ENCODE peak calls at places on chromosomes 6 and 20, in eight cellular contexts. A, I, M, F, B, T, C and S are unnamed samples.

GRCh38 chr6:52603000-52603795 is 26.3 kb upstream of the TRAM2 start:
- DNase-seq in A (no peak), I (no peak), M (no peak), F (no peak), B (no peak), T (no peak), C (no peak), S (no peak)

GRCh38 chr6:56730663-56731529 is 88.2 kb upstream of the DST start:
- DNase-seq in A (no peak), I (no peak), M (no peak), F (no peak), B (peak; percentile 46), T (no peak), C (peak; percentile 52), S (no peak)

GRCh38 chr6:45920819-45921511 is 94.7 kb downstream of the CLIC5 start:
- DNase-seq in A (no peak), I (no peak), M (peak; percentile 31), F (no peak), B (no peak), T (no peak), C (no peak), S (no peak)

GRCh38 chr20:37277253-37277593 is 12.2 kb upstream of the MANBAL start:
- DNase-seq in A (no peak), I (no peak), M (no peak), F (no peak), B (no peak), T (no peak), C (no peak), S (no peak)

GRCh38 chr6:39776581-39776980 is 15.6 kb upstream of the DAAM2 start:
- DNase-seq in A (no peak), I (no peak), M (no peak), F (no peak), B (no peak), T (no peak), C (no peak), S (no peak)

GRCh38 chr20:45910670-45911485 is 1.1 kb downstream of the PLTP start:
- DNase-seq in A (peak; percentile 95), I (peak; percentile 97), M (peak; percentile 100), F (peak; percentile 97), B (peak; percentile 95), T (peak; percentile 97), C (peak; percentile 99), S (peak; percentile 99)

GRCh38 chr6:28867078-28867414 is 56.7 kb downstream of the TRIM27 start:
- DNase-seq in A (no peak), I (no peak), M (peak; percentile 55), F (no peak), B (no peak), T (no peak), C (no peak), S (no peak)

GRCh38 chr20:50580016-50580747 is 70.0 kb downstream of the PTPN1 start:
- DNase-seq in A (peak; percentile 63), I (peak; percentile 54), M (peak; percentile 69), F (peak; percentile 60), B (no peak), T (peak; percentile 34), C (no peak), S (no peak)

GRCh38 chr20:57860576-57860975 is 150.8 kb upstream of the PMEPA1 start:
- DNase-seq in A (no peak), I (no peak), M (no peak), F (no peak), B (no peak), T (no peak), C (no peak), S (no peak)

GRCh38 chr20:21515300-21516179 is 1.7 kb upstream of the NKX2-2 start:
- DNase-seq in A (no peak), I (no peak), M (no peak), F (no peak), B (no peak), T (no peak), C (no peak), S (no peak)

GRCh38 chr6:166586424-166587156 is at the start of gene RAMACL:
- DNase-seq in A (peak; percentile 72), I (no peak), M (peak; percentile 72), F (no peak), B (no peak), T (no peak), C (no peak), S (no peak)

GRCh38 chr6:131914967-131915751 is 36.0 kb downstream of the CCN2 start:
- DNase-seq in A (peak; percentile 74), I (no peak), M (peak; percentile 79), F (no peak), B (no peak), T (peak; percentile 58), C (peak; percentile 83), S (no peak)

GRCh38 chr6:117354671-117355070 is 71.1 kb downstream of the ROS1 start:
- DNase-seq in A (no peak), I (no peak), M (no peak), F (no peak), B (no peak), T (no peak), C (no peak), S (no peak)

DNA sequence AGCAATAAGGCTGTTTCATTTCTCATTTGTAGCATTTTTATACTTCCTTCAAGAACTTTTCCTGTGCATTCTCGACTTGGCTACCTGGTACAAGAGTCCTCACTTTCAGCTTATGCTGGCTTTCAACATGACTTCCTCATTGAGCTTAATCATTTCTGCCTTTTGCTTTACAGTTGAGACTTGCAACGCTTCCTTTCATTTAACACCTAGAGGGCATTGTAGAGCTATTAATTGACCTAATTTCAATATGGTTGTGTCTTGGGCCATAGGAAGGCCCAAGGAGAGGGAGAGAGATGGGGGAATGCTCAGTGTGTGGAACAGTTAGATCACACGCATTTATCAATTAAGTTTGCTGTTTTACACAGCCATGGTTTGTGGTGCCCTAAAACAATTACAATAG is 37.2 kb downstream of the SLC22A2 start:
- DNase-seq in A (no peak), I (no peak), M (no peak), F (no peak), B (no peak), T (no peak), C (no peak), S (no peak)
- TF ChIP-seq CTCF in A (no peak), I (no peak), M (no peak), F (peak; percentile 8), B (no peak), T (peak; percentile 11), C (no peak), S (no peak)

GRCh38 chr20:1922786-1923185 is 27.6 kb downstream of the SIRPA start:
- DNase-seq in A (no peak), I (no peak), M (no peak), F (no peak), B (no peak), T (no peak), C (no peak), S (no peak)

GRCh38 chr20:1928154-1928553 is 32.9 kb downstream of the SIRPA start:
- DNase-seq in A (no peak), I (no peak), M (no peak), F (no peak), B (no peak), T (no peak), C (no peak), S (no peak)

GRCh38 chr20:1926237-1926636 is 31.0 kb downstream of the SIRPA start:
- DNase-seq in A (no peak), I (no peak), M (no peak), F (no peak), B (no peak), T (no peak), C (no peak), S (no peak)

GRCh38 chr20:1927217-1927616 is 32.0 kb downstream of the SIRPA start:
- DNase-seq in A (no peak), I (no peak), M (no peak), F (no peak), B (no peak), T (no peak), C (no peak), S (no peak)

DNA sequence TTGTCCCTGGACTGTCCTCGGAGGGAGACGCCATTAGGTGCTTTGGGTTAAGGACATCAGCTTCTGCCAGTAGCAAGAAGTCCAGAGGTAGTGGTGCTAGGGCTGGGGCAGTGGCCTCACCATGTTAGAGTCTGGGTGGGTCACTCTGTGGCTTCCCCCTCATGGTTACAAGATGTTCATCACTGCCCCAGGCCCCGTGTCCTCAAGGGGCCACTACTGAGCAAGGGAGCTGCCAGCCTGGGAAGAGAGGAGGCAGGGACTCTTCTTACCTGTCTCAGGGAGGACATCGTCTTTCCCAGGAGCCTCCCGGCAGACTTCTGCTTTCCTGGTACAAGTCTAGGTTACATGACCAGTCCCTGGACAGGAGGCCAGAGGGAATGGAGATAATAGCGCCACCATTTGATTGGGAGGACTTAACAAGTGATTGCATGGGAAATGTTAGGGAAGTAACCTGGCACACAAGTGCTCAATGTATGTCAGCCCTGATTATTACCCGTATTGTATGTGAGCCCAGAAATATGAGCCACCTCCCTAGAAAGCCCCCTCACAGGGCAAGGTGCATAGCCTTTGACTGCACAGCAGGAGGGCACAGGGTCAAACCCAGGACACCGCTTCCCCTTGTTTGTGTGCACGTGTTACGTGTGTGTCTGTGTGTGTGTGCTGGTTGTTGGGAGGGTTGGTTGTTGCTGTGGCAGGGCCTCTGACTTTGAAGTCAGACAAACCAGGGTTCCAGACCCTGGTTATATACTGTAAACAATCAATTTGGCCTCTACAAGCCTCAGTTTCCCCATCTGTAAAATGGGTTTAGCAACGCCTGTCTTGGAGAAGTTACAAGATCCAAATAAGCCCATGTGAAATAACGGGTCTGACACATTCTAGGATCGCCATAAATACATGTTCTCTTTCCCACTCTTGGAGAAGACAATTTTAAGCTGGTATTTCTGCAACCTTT is 30.0 kb downstream of the SIRPA start:
- DNase-seq in A (no peak), I (no peak), M (no peak), F (no peak), B (no peak), T (no peak), C (no peak), S (no peak)
- TF ChIP-seq CTCF in A (no peak), I (no peak), M (no peak), F (no peak), B (no peak), T (no peak), C (no peak), S (no peak)

GRCh38 chr20:52105573-52106422 is 85.8 kb downstream of the ZFP64 start:
- DNase-seq in A (no peak), I (no peak), M (peak; percentile 60), F (no peak), B (no peak), T (no peak), C (no peak), S (no peak)
- TF ChIP-seq CTCF in A (no peak), I (no peak), M (peak; percentile 41), F (no peak), B (peak; percentile 53), T (no peak), C (peak; percentile 52), S (no peak)

GRCh38 chr6:89941847-89942497 is 47.7 kb downstream of the GJA10 start:
- DNase-seq in A (peak; percentile 20), I (no peak), M (no peak), F (no peak), B (no peak), T (no peak), C (no peak), S (no peak)

GRCh38 chr6:89940225-89941027 is 46.2 kb downstream of the GJA10 start:
- DNase-seq in A (peak; percentile 73), I (no peak), M (peak; percentile 85), F (peak; percentile 61), B (peak; percentile 61), T (peak; percentile 59), C (peak; percentile 81), S (peak; percentile 62)

GRCh38 chr6:89939144-89939543 is 44.9 kb downstream of the GJA10 start:
- DNase-seq in A (no peak), I (no peak), M (no peak), F (no peak), B (no peak), T (no peak), C (no peak), S (no peak)

GRCh38 chr6:89942601-89943000 is 48.3 kb downstream of the GJA10 start:
- DNase-seq in A (peak; percentile 14), I (no peak), M (no peak), F (no peak), B (no peak), T (no peak), C (no peak), S (no peak)

GRCh38 chr6:89941031-89941775 is 46.9 kb downstream of the GJA10 start:
- DNase-seq in A (peak; percentile 35), I (no peak), M (no peak), F (peak; percentile 64), B (no peak), T (peak; percentile 51), C (no peak), S (no peak)
- TF ChIP-seq CTCF in A (no peak), I (no peak), M (no peak), F (no peak), B (no peak), T (no peak), C (no peak), S (no peak)